ENCODE peak calls at places on chromosomes 6 and 20, in five cellular contexts. E, C, S, R and J are unnamed samples.

GRCh38 chr6:106167105-106167814 is 81.1 kb downstream of the PRDM1 start:
- DNase-seq in R (peak; percentile 45), E (no peak), C (no peak), S (no peak), J (no peak)

GRCh38 chr20:10579942-10580341 is 93.9 kb downstream of the JAG1 start:
- DNase-seq in R (no peak), S (no peak), E (peak; percentile 44), C (no peak), J (no peak)

GRCh38 chr20:13292486-13292885 is 71.4 kb downstream of the ISM1 start:
- DNase-seq in R (no peak), C (no peak), E (no peak), S (no peak), J (no peak)

GRCh38 chr6:162613310-162613709 is 114.3 kb downstream of the PRKN start:
- DNase-seq in E (no peak), C (no peak), S (no peak), R (no peak), J (no peak)

GRCh38 chr20:6122111-6122872 is 538 bp downstream of the FERMT1 start:
- DNase-seq in E (peak; percentile 72), S (no peak), C (peak; percentile 18), R (no peak), J (no peak)

GRCh38 chr6:158634695-158635426 is 9.7 kb downstream of the DYNLT1 start:
- DNase-seq in C (no peak), E (no peak), S (no peak), R (no peak), J (no peak)

GRCh38 chr20:46348231-46348803 is 40.0 kb upstream of the CDH22 start:
- DNase-seq in E (no peak), R (no peak), C (peak; percentile 44), S (peak; percentile 46), J (no peak)

GRCh38 chr6:45571159-45571558 is 193.4 kb upstream of the SUPT3H start:
- DNase-seq in E (no peak), R (no peak), C (no peak), S (no peak), J (no peak)

GRCh38 chr20:57768519-57768918 is 58.7 kb upstream of the PMEPA1 start:
- DNase-seq in C (no peak), R (no peak), S (no peak), E (no peak), J (no peak)

GRCh38 chr6:134515976-134516375 is 198.1 kb upstream of the SGK1 start:
- DNase-seq in S (no peak), C (peak; percentile 63), E (no peak), R (no peak), J (no peak)

GRCh38 chr6:101777646-101778045 is 384.1 kb downstream of the GRIK2 start:
- DNase-seq in R (no peak), E (no peak), C (no peak), S (no peak), J (no peak)

GRCh38 chr6:148884461-148884860 is 137.6 kb downstream of the UST start:
- DNase-seq in S (no peak), C (no peak), E (no peak), R (peak; percentile 56), J (no peak)

GRCh38 chr6:164345340-164345739 is 930.8 kb downstream of the QKI start:
- DNase-seq in C (no peak), S (no peak), R (no peak), E (no peak), J (no peak)

DNA sequence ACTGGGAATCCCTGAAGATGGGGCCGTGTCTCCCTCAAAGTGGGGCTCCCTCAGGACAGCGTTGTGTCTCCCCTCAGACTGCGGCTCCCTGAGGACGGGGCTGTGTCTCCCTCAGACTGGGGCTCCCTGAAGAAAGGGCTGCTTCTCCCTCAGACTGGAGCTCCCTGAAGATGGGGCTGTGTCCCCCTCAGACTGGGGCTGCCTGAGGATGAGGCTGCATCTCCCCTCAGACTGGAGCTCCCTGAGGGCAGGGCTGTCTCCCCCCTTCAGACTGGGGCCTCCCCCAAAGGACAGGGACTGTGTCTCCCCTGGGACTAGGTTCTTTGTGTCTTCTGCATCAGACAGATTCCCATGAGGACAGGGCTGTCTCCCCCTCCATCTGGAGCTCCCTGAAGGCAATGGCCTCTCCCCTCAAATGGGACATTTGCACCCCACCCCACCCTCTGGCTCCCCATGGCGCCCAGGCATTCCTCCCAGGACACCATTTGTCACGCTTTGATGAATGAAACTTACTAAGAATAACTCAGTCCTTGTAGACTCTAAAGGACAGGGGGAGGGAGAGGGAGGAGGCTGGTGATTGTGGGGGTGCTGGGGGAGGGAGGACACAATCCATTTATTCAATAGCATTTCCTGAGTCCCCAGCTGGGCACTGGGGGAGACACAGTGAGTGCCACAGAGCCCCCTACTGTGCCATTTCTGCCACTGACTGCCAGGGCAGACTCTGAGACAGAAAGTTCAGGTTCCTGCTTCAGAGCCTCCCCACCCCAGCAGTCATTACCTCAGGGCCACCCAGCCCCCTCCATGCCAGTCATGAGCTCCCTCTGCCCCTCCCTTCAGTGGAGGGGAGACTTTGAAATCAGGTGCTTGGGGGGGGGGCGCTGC is 122.4 kb downstream of the MRPL14 start:
- DNase-seq in E (no peak), S (no peak), C (no peak), R (peak; percentile 35), J (no peak)
- TF ChIP-seq CTCF in E (no peak), S (no peak), C (peak; percentile 23), R (peak; percentile 11), J (peak; percentile 23)

GRCh38 chr6:169132361-169132895 is 121.2 kb downstream of the THBS2 start:
- DNase-seq in E (no peak), S (no peak), R (no peak), C (no peak), J (no peak)
- TF ChIP-seq CTCF in E (no peak), S (no peak), R (no peak), C (no peak), J (no peak)

GRCh38 chr6:139483082-139483481 is 108.6 kb upstream of the CITED2 start:
- DNase-seq in S (no peak), R (no peak), E (no peak), C (no peak), J (no peak)

GRCh38 chr6:139486476-139486799 is 112.0 kb upstream of the CITED2 start:
- DNase-seq in R (no peak), E (no peak), S (no peak), C (no peak), J (no peak)

GRCh38 chr6:139482184-139482751 is 107.8 kb upstream of the CITED2 start:
- DNase-seq in C (peak; percentile 16), R (no peak), E (no peak), S (no peak), J (no peak)

GRCh38 chr6:139485185-139485584 is 110.7 kb upstream of the CITED2 start:
- DNase-seq in S (no peak), C (no peak), R (no peak), E (no peak), J (no peak)

GRCh38 chr6:139485742-139486475 is 111.5 kb upstream of the CITED2 start:
- DNase-seq in E (no peak), R (no peak), C (no peak), S (no peak), J (no peak)
- TF ChIP-seq CTCF in E (no peak), R (no peak), C (no peak), S (no peak), J (no peak)

DNA sequence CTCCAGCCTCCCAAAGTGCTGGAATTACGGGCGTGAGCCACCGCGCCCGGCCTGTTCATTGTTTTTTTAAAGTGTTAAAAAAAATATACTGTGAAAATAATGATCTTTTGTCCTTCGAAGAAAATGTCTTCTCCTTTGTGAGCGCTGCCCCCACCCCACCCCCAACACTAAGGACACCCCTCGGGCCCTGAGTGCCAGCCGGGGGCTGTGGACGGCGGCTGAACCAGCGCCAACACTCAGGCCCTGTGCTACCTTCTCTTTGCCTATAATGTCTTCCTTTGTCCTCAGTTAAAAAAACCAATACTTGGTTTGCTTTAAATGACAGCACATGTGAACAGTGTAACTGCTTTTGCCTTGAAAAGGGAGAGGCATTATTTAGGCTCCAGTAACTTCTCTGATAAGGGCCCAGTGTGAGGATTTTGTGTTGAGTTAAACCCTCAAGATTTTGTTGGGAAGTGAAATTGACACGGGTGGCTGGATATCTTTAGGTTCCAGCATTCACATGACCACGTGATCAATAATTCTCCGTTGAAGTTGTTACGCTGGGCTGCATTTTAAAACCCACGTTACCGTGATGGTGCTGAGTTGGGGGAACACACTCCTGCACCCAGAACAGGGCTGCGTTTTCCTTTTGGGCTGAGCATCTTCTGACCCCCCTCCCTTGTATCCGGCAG is 9.5 kb upstream of the ADRM1 start:
- DNase-seq in E (no peak), S (no peak), R (no peak), C (no peak), J (no peak)
- TF ChIP-seq CTCF in E (no peak), S (no peak), R (no peak), C (no peak), J (no peak)

DNA sequence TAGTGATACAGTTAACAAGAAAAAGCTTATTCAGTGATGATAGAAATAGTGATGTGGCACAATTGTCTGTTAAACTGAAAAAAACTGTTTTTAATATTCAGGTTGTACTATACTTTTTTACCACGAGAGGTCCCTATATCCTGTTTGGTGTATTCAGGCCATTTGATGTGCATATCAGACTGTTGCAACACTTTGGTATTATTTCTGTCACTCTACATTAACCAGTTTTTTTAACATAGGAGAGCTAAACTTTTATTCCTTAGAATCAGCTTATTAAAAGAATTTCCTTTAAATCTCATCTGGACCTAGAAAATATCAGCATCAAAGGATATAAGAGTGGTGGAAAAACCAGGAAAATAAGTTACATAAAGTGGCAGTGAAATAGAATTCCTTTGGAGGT is 36.8 kb downstream of the TSPYL4 start:
- DNase-seq in S (no peak), R (peak; percentile 19), E (peak; percentile 17), C (peak; percentile 54), J (no peak)
- TF ChIP-seq CTCF in S (peak; percentile 78), R (no peak), E (peak; percentile 51), C (peak; percentile 61), J (peak; percentile 63)